ENCODE peak calls at places on chromosomes 16 and 17, in four cellular contexts. O, X, U and T are unnamed samples. For H3K4me1, the result is how much of the 10 kb centered on the place peaks cover.

GRCh38 chr16:85128079-85128837 is 16.0 kb upstream of the CIBAR2 start:
- DNase-seq in O (no peak), X (no peak), U (no peak), T (no peak)

GRCh38 chr17:8713878-8714277 is 30.8 kb downstream of the CCDC42 start:
- DNase-seq in O (no peak), X (no peak), U (no peak), T (no peak)

GRCh38 chr16:4460936-4461249 is 13.5 kb downstream of the NMRAL1 start:
- DNase-seq in O (no peak), X (no peak), U (no peak), T (no peak)

GRCh38 chr16:75288181-75288580 is 36.8 kb upstream of the BCAR1 start:
- DNase-seq in O (no peak), X (no peak), U (no peak), T (no peak)

GRCh38 chr16:3662601-3663000 is 8.1 kb downstream of the DNASE1 start:
- DNase-seq in O (peak), X (no peak), U (no peak), T (no peak)

GRCh38 chr17:17886253-17886652 is 49.5 kb upstream of the SREBF1 start:
- DNase-seq in O (no peak), X (no peak), U (no peak), T (no peak)

GRCh38 chr16:84724619-84725307 is 25.0 kb downstream of the USP10 start:
- DNase-seq in O (no peak), X (peak), U (no peak), T (no peak)

GRCh38 chr17:14268264-14268663 is 31.6 kb upstream of the CDRT15 start:
- DNase-seq in O (peak), X (no peak), U (no peak), T (no peak)

GRCh38 chr16:85152414-85153030 is 40.2 kb upstream of the CIBAR2 start:
- DNase-seq in O (no peak), X (no peak), U (no peak), T (no peak)

GRCh38 chr17:57536289-57536688 is 208.8 kb downstream of the CCDC182 start:
- DNase-seq in O (no peak), X (no peak), U (no peak), T (no peak)

GRCh38 chr16:188674-189073 is 8.4 kb downstream of the HBQ1 start:
- DNase-seq in O (no peak), X (no peak), U (no peak), T (no peak)

GRCh38 chr16:57446530-57447141 is 549 bp downstream of the CIAPIN1 start:
- DNase-seq in O (no peak), X (peak), U (peak), T (no peak)

GRCh38 chr16:50683689-50684374 is 2.7 kb upstream of the SNX20 start:
- DNase-seq in O (no peak), X (no peak), U (peak), T (no peak)

GRCh38 chr17:81518785-81519283 is 6.2 kb upstream of the ACTG1 start:
- DNase-seq in O (no peak), X (peak), U (no peak), T (no peak)

GRCh38 chr16:88763502-88764053 is 21.4 kb downstream of the PIEZO1 start:
- DNase-seq in O (peak), X (no peak), U (no peak), T (peak)

GRCh38 chr16:88761143-88761534 is 23.9 kb downstream of the PIEZO1 start:
- DNase-seq in O (no peak), X (no peak), U (no peak), T (no peak)

GRCh38 chr16:88761830-88762229 is 23.2 kb downstream of the PIEZO1 start:
- DNase-seq in O (no peak), X (no peak), U (no peak), T (no peak)

GRCh38 chr16:88762941-88763340 is 22.1 kb downstream of the PIEZO1 start:
- DNase-seq in O (no peak), X (no peak), U (no peak), T (no peak)

DNA sequence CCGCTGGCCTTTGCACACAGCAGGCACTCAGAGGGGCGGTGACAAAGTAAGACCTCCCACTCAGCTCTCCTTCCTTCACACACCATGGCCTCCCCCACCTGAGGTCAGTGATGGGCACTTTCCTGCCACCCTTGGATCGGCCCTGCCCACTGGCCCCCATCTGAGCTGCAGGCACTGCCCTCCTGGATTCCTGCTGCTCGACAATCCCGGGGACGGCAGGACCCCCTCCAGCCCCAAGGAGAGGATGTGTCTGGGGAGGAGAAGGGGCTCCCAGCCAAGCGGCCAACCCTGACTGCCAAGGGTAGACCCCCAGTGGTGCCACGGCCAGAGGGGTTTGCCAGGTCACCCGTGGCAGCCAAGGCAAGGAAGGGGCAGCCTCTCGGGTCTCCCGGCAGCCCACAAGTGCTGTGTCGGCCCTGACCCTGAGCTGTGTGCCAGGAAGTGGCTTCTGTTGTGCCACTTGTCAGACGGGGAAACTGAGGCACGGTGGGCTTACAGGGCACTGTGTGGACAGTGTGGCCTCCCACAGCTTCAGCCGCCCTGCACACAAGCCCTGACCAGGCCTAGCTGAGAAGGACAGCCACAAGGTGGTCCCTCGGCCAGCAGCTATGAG is 22.7 kb downstream of the PIEZO1 start:
- DNase-seq in O (no peak), X (no peak), U (no peak), T (no peak)
- H3K4me1 ChIP-seq in O (under half), X (under half), U (under half), T (under half)

GRCh38 chr17:49894761-49895160 is 46.9 kb upstream of the TAC4 start:
- DNase-seq in O (no peak), X (no peak), U (no peak), T (peak)

GRCh38 chr17:49898547-49899490 is 51.0 kb upstream of the TAC4 start:
- DNase-seq in O (peak), X (peak), U (no peak), T (no peak)

GRCh38 chr17:49896860-49897259 is 49.0 kb upstream of the TAC4 start:
- DNase-seq in O (no peak), X (no peak), U (no peak), T (no peak)

GRCh38 chr17:49895812-49896211 is 47.9 kb upstream of the TAC4 start:
- DNase-seq in O (no peak), X (no peak), U (no peak), T (no peak)

DNA sequence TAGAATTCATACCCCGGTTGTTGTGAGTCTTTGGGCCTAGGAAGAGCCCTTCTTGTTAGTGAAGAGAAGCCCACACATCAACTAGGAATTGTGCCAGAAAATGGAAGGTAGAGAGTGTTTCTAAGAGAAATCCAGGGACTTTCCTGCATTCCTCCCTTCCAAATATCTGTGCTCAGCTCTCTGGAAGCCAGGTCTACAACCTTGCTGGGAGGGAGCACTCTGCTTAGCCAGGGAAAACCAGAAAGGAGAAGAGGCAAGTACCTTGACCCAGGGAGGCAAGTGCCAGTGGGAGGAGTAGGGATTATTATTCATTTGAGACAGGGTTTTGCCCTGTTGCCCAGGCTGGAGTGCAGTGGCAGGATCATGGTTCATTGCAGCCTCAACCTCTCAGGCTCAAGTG is 48.4 kb upstream of the TAC4 start:
- DNase-seq in O (no peak), X (no peak), U (no peak), T (no peak)
- H3K4me1 ChIP-seq in O (under half), X (under half), U (under half), T (under half)

GRCh38 chr17:79838541-79839274 is 532 bp downstream of the CBX4 start:
- DNase-seq in O (peak), X (peak), U (peak), T (no peak)

GRCh38 chr17:79840989-79841286 is 1.7 kb upstream of the CBX4 start:
- DNase-seq in O (no peak), X (no peak), U (no peak), T (no peak)

GRCh38 chr17:79841369-79842135 is 2.3 kb upstream of the CBX4 start:
- DNase-seq in O (peak), X (no peak), U (no peak), T (no peak)

GRCh38 chr17:79839363-79840203 is at the start of gene CBX4:
- DNase-seq in O (peak), X (peak), U (peak), T (peak)

DNA sequence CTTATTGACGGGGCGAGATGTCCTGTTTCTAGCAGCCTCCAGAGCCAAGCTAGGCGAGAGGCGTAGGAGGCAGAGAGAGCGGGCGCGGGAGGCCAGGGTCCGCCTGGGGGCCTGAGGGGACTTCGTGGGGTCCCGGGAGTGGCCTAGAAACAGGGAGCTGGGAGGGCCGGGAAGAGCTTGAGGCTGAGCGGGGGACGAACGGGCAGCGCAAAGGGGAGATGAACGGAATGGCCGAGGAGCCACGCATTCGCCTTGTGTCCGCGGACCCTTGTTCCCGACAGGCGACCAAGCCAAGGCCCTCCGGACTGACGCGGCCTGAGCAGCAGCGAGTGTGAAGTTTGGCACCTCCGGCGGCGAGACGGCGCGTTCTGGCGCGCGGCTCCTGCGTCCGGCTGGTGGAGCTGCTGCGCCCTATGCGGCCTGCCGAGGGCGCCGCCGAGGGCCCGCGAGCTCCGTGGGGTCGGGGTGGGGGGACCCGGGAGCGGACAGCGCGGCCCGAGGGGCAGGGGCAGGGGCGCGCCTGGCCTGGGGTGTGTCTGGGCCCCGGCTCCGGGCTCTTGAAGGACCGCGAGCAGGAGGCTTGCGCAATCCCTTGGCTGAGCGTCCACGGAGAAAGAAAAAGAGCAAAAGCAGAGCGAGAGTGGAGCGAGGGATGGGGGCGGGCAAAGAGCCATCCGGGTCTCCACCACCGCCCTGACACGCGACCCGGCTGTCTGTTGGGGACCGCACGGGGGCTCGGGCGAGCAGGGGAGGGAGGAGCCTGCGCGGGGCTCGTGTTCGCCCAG is 1.2 kb upstream of the CBX4 start:
- DNase-seq in O (peak), X (peak), U (no peak), T (no peak)
- H3K4me1 ChIP-seq in O (under half), X (under half), U (half or more), T (under half)

GRCh38 chr17:2711608-2712299 is at the start of gene CLUH:
- DNase-seq in O (peak), X (peak), U (peak), T (peak)

GRCh38 chr17:2710075-2710803 is 1.3 kb downstream of the CLUH start:
- DNase-seq in O (no peak), X (peak), U (no peak), T (no peak)

GRCh38 chr17:2712300-2713043 is 908 bp upstream of the CLUH start:
- DNase-seq in O (no peak), X (no peak), U (no peak), T (no peak)

GRCh38 chr17:2709173-2709661 is 2.3 kb downstream of the CLUH start:
- DNase-seq in O (no peak), X (peak), U (no peak), T (peak)

GRCh38 chr17:2710804-2711607 is 558 bp downstream of the CLUH start:
- DNase-seq in O (no peak), X (peak), U (no peak), T (no peak)
- H3K4me1 ChIP-seq in O (under half), X (under half), U (under half), T (under half)

GRCh38 chr16:1548234-1548633 is 14.8 kb downstream of the TMEM204 start:
- DNase-seq in O (no peak), X (no peak), U (no peak), T (no peak)
- H3K4me1 ChIP-seq in O (under half), X (under half), U (under half), T (under half)

GRCh38 chr17:19723967-19724366 is 7.6 kb upstream of the SLC47A2 start:
- DNase-seq in O (no peak), X (no peak), U (no peak), T (no peak)
- H3K4me1 ChIP-seq in O (under half), X (under half), U (under half), T (under half)